ENCODE peak calls at places on chromosomes 1 and 21, in eight cellular contexts. One of them, this sample, is unnamed.

GRCh38 chr1:9447215-9447960 is 91.9 kb upstream of the SLC25A33 start:
- DNase-seq in CD4-positive, alpha-beta T cell: no peak
- DNase-seq in ascending aorta: no peak
- DNase-seq in osteoblast: no peak
- DNase-seq in mammary epithelial cell: no peak
- DNase-seq in naive thymus-derived CD4-positive, alpha-beta T cell: no peak
- DNase-seq in WERI-Rb-1: no peak
- DNase-seq in CD4-positive, CD25-positive, alpha-beta regulatory T cell: no peak
- DNase-seq in this sample: no peak

GRCh38 chr1:86703696-86704455 is 500 bp upstream of the SH3GLB1 start:
- DNase-seq in CD4-positive, alpha-beta T cell: no peak
- DNase-seq in ascending aorta: no peak
- DNase-seq in osteoblast: peak; percentile 60
- DNase-seq in mammary epithelial cell: no peak
- DNase-seq in naive thymus-derived CD4-positive, alpha-beta T cell: no peak
- DNase-seq in WERI-Rb-1: no peak
- DNase-seq in CD4-positive, CD25-positive, alpha-beta regulatory T cell: peak; percentile 78
- DNase-seq in this sample: peak; percentile 30

GRCh38 chr1:88061106-88061829 is 622.8 kb upstream of the PKN2 start:
- DNase-seq in CD4-positive, alpha-beta T cell: no peak
- DNase-seq in ascending aorta: no peak
- DNase-seq in osteoblast: peak; percentile 58
- DNase-seq in mammary epithelial cell: peak; percentile 94
- DNase-seq in naive thymus-derived CD4-positive, alpha-beta T cell: no peak
- DNase-seq in WERI-Rb-1: peak; percentile 81
- DNase-seq in CD4-positive, CD25-positive, alpha-beta regulatory T cell: peak; percentile 1
- DNase-seq in this sample: no peak

GRCh38 chr1:2979191-2980072 is 41.8 kb upstream of the ACTRT2 start:
- DNase-seq in CD4-positive, alpha-beta T cell: no peak
- DNase-seq in ascending aorta: no peak
- DNase-seq in osteoblast: peak; percentile 58
- DNase-seq in mammary epithelial cell: no peak
- DNase-seq in naive thymus-derived CD4-positive, alpha-beta T cell: no peak
- DNase-seq in WERI-Rb-1: no peak
- DNase-seq in CD4-positive, CD25-positive, alpha-beta regulatory T cell: no peak
- DNase-seq in this sample: no peak

GRCh38 chr1:228471762-228472398 is 15.3 kb upstream of the RNF187 start:
- DNase-seq in CD4-positive, alpha-beta T cell: no peak
- DNase-seq in ascending aorta: no peak
- DNase-seq in osteoblast: no peak
- DNase-seq in mammary epithelial cell: peak; percentile 24
- DNase-seq in naive thymus-derived CD4-positive, alpha-beta T cell: no peak
- DNase-seq in WERI-Rb-1: no peak
- DNase-seq in CD4-positive, CD25-positive, alpha-beta regulatory T cell: peak; percentile 75
- DNase-seq in this sample: no peak

GRCh38 chr21:34827445-34828235 is 158.8 kb downstream of the CLIC6 start:
- DNase-seq in CD4-positive, alpha-beta T cell: no peak
- DNase-seq in ascending aorta: no peak
- DNase-seq in osteoblast: no peak
- DNase-seq in mammary epithelial cell: no peak
- DNase-seq in naive thymus-derived CD4-positive, alpha-beta T cell: no peak
- DNase-seq in WERI-Rb-1: no peak
- DNase-seq in CD4-positive, CD25-positive, alpha-beta regulatory T cell: no peak
- DNase-seq in this sample: no peak

GRCh38 chr1:29563092-29563491 is 326.8 kb downstream of the PTPRU start:
- DNase-seq in CD4-positive, alpha-beta T cell: no peak
- DNase-seq in ascending aorta: no peak
- DNase-seq in osteoblast: no peak
- DNase-seq in mammary epithelial cell: no peak
- DNase-seq in naive thymus-derived CD4-positive, alpha-beta T cell: no peak
- DNase-seq in WERI-Rb-1: no peak
- DNase-seq in CD4-positive, CD25-positive, alpha-beta regulatory T cell: no peak
- DNase-seq in this sample: no peak

GRCh38 chr1:156492591-156493080 is 7.9 kb downstream of the MEF2D start:
- DNase-seq in CD4-positive, alpha-beta T cell: no peak
- DNase-seq in ascending aorta: no peak
- DNase-seq in osteoblast: peak; percentile 65
- DNase-seq in mammary epithelial cell: no peak
- DNase-seq in naive thymus-derived CD4-positive, alpha-beta T cell: no peak
- DNase-seq in WERI-Rb-1: no peak
- DNase-seq in CD4-positive, CD25-positive, alpha-beta regulatory T cell: no peak
- DNase-seq in this sample: no peak

GRCh38 chr1:8516793-8517556 is 199.1 kb downstream of the SLC45A1 start:
- DNase-seq in CD4-positive, alpha-beta T cell: no peak
- DNase-seq in ascending aorta: no peak
- DNase-seq in osteoblast: no peak
- DNase-seq in mammary epithelial cell: no peak
- DNase-seq in naive thymus-derived CD4-positive, alpha-beta T cell: no peak
- DNase-seq in WERI-Rb-1: peak; percentile 87
- DNase-seq in CD4-positive, CD25-positive, alpha-beta regulatory T cell: peak; percentile 40
- DNase-seq in this sample: no peak

GRCh38 chr21:44616591-44616926 is 4.7 kb downstream of the KRTAP10-8 start:
- DNase-seq in CD4-positive, alpha-beta T cell: no peak
- DNase-seq in ascending aorta: no peak
- DNase-seq in osteoblast: no peak
- DNase-seq in mammary epithelial cell: peak; percentile 62
- DNase-seq in naive thymus-derived CD4-positive, alpha-beta T cell: no peak
- DNase-seq in WERI-Rb-1: no peak
- DNase-seq in CD4-positive, CD25-positive, alpha-beta regulatory T cell: no peak
- DNase-seq in this sample: no peak

GRCh38 chr1:243501002-243501401 is 245.2 kb downstream of the SDCCAG8 start:
- DNase-seq in CD4-positive, alpha-beta T cell: no peak
- DNase-seq in ascending aorta: no peak
- DNase-seq in osteoblast: peak; percentile 92
- DNase-seq in mammary epithelial cell: peak; percentile 91
- DNase-seq in naive thymus-derived CD4-positive, alpha-beta T cell: no peak
- DNase-seq in WERI-Rb-1: no peak
- DNase-seq in CD4-positive, CD25-positive, alpha-beta regulatory T cell: no peak
- DNase-seq in this sample: no peak

GRCh38 chr1:161631076-161631475 is at the start of gene FCGR3B:
- DNase-seq in CD4-positive, alpha-beta T cell: no peak
- DNase-seq in ascending aorta: no peak
- DNase-seq in osteoblast: no peak
- DNase-seq in mammary epithelial cell: no peak
- DNase-seq in naive thymus-derived CD4-positive, alpha-beta T cell: no peak
- DNase-seq in WERI-Rb-1: no peak
- DNase-seq in CD4-positive, CD25-positive, alpha-beta regulatory T cell: no peak
- DNase-seq in this sample: no peak

GRCh38 chr1:55926906-55927471 is 652.4 kb downstream of the PLPP3 start:
- DNase-seq in CD4-positive, alpha-beta T cell: no peak
- DNase-seq in ascending aorta: no peak
- DNase-seq in osteoblast: no peak
- DNase-seq in mammary epithelial cell: no peak
- DNase-seq in naive thymus-derived CD4-positive, alpha-beta T cell: no peak
- DNase-seq in WERI-Rb-1: no peak
- DNase-seq in CD4-positive, CD25-positive, alpha-beta regulatory T cell: no peak
- DNase-seq in this sample: no peak

GRCh38 chr1:93669369-93669768 is 12.3 kb downstream of the BCAR3 start:
- DNase-seq in CD4-positive, alpha-beta T cell: no peak
- DNase-seq in ascending aorta: no peak
- DNase-seq in osteoblast: no peak
- DNase-seq in mammary epithelial cell: no peak
- DNase-seq in naive thymus-derived CD4-positive, alpha-beta T cell: no peak
- DNase-seq in WERI-Rb-1: no peak
- DNase-seq in CD4-positive, CD25-positive, alpha-beta regulatory T cell: no peak
- DNase-seq in this sample: no peak

DNA sequence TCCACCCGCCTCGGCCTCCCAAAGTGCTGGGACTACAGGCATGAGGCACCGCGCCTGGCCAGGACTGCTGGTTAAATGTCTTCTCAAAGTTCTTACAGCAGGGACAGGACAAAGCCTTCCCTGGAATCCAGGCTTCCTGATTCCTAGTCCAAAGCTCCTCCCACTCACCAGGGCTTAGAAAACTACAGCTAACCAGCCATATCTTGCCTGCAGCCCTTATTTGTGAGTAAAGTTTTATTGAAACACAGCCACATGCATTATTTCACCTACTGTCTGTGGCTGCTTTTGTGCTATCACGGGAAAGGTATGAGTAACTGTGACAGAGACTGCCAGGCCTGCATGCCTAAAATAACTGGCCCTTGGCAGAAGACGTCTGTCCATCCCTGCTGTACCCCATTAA is 24.4 kb downstream of the TMCO4 start:
- DNase-seq in CD4-positive, alpha-beta T cell: no peak
- DNase-seq in ascending aorta: no peak
- DNase-seq in osteoblast: no peak
- DNase-seq in mammary epithelial cell: peak; percentile 12
- DNase-seq in naive thymus-derived CD4-positive, alpha-beta T cell: no peak
- DNase-seq in WERI-Rb-1: no peak
- DNase-seq in CD4-positive, CD25-positive, alpha-beta regulatory T cell: no peak
- DNase-seq in this sample: no peak
- H3K27ac ChIP-seq in CD4-positive, alpha-beta T cell: no peak overlapping the region
- H3K27ac ChIP-seq in ascending aorta: no peak overlapping the region
- H3K27ac ChIP-seq in osteoblast: no peak overlapping the region
- H3K27ac ChIP-seq in mammary epithelial cell: no peak overlapping the region
- H3K27ac ChIP-seq in naive thymus-derived CD4-positive, alpha-beta T cell: no peak overlapping the region
- H3K27ac ChIP-seq in WERI-Rb-1: no peak overlapping the region
- H3K27ac ChIP-seq in CD4-positive, CD25-positive, alpha-beta regulatory T cell: no peak overlapping the region
- H3K27ac ChIP-seq in this sample: no peak overlapping the region

GRCh38 chr1:165234149-165234548 is 122.4 kb downstream of the LMX1A start:
- DNase-seq in CD4-positive, alpha-beta T cell: no peak
- DNase-seq in ascending aorta: no peak
- DNase-seq in osteoblast: no peak
- DNase-seq in mammary epithelial cell: no peak
- DNase-seq in naive thymus-derived CD4-positive, alpha-beta T cell: no peak
- DNase-seq in WERI-Rb-1: no peak
- DNase-seq in CD4-positive, CD25-positive, alpha-beta regulatory T cell: no peak
- DNase-seq in this sample: no peak

GRCh38 chr1:165240486-165240885 is 116.0 kb downstream of the LMX1A start:
- DNase-seq in CD4-positive, alpha-beta T cell: no peak
- DNase-seq in ascending aorta: no peak
- DNase-seq in osteoblast: no peak
- DNase-seq in mammary epithelial cell: no peak
- DNase-seq in naive thymus-derived CD4-positive, alpha-beta T cell: no peak
- DNase-seq in WERI-Rb-1: no peak
- DNase-seq in CD4-positive, CD25-positive, alpha-beta regulatory T cell: no peak
- DNase-seq in this sample: no peak

GRCh38 chr1:165235158-165235776 is 121.2 kb downstream of the LMX1A start:
- DNase-seq in CD4-positive, alpha-beta T cell: no peak
- DNase-seq in ascending aorta: no peak
- DNase-seq in osteoblast: no peak
- DNase-seq in mammary epithelial cell: no peak
- DNase-seq in naive thymus-derived CD4-positive, alpha-beta T cell: no peak
- DNase-seq in WERI-Rb-1: peak; percentile 97
- DNase-seq in CD4-positive, CD25-positive, alpha-beta regulatory T cell: no peak
- DNase-seq in this sample: no peak

GRCh38 chr1:165239873-165240272 is 116.6 kb downstream of the LMX1A start:
- DNase-seq in CD4-positive, alpha-beta T cell: no peak
- DNase-seq in ascending aorta: no peak
- DNase-seq in osteoblast: no peak
- DNase-seq in mammary epithelial cell: no peak
- DNase-seq in naive thymus-derived CD4-positive, alpha-beta T cell: no peak
- DNase-seq in WERI-Rb-1: no peak
- DNase-seq in CD4-positive, CD25-positive, alpha-beta regulatory T cell: no peak
- DNase-seq in this sample: no peak

GRCh38 chr1:165235777-165236285 is 120.7 kb downstream of the LMX1A start:
- DNase-seq in CD4-positive, alpha-beta T cell: no peak
- DNase-seq in ascending aorta: no peak
- DNase-seq in osteoblast: no peak
- DNase-seq in mammary epithelial cell: no peak
- DNase-seq in naive thymus-derived CD4-positive, alpha-beta T cell: no peak
- DNase-seq in WERI-Rb-1: peak; percentile 86
- DNase-seq in CD4-positive, CD25-positive, alpha-beta regulatory T cell: no peak
- DNase-seq in this sample: no peak
- H3K27ac ChIP-seq in CD4-positive, alpha-beta T cell: no peak overlapping the region
- H3K27ac ChIP-seq in ascending aorta: no peak overlapping the region
- H3K27ac ChIP-seq in osteoblast: no peak overlapping the region
- H3K27ac ChIP-seq in mammary epithelial cell: no peak overlapping the region
- H3K27ac ChIP-seq in naive thymus-derived CD4-positive, alpha-beta T cell: no peak overlapping the region
- H3K27ac ChIP-seq in WERI-Rb-1: peak overlapping the region; percentile 100
- H3K27ac ChIP-seq in CD4-positive, CD25-positive, alpha-beta regulatory T cell: no peak overlapping the region
- H3K27ac ChIP-seq in this sample: no peak overlapping the region

DNA sequence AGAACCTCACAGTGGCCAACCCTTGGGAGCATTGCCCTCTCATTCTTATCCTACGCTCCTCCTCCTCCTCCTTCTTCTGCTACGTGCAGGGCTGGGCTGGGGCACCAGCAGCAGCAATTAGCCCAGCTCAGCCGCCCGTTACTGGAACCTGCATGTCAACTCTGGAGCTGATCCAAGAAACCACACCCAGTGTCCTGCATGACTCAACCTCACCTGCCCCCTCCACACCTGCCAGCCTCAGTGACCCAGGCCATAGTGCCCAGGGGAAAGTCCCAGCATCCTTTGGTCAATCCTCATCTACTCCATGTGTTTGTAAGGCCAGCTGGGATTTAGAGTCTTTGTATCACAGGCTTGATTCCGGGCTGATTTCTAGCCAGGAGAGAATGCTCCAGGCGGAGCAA is 12.6 kb downstream of the ELF3 start:
- DNase-seq in CD4-positive, alpha-beta T cell: no peak
- DNase-seq in ascending aorta: no peak
- DNase-seq in osteoblast: no peak
- DNase-seq in mammary epithelial cell: peak; percentile 99
- DNase-seq in naive thymus-derived CD4-positive, alpha-beta T cell: no peak
- DNase-seq in WERI-Rb-1: peak; percentile 57
- DNase-seq in CD4-positive, CD25-positive, alpha-beta regulatory T cell: no peak
- DNase-seq in this sample: no peak
- H3K27ac ChIP-seq in CD4-positive, alpha-beta T cell: no peak overlapping the region
- H3K27ac ChIP-seq in ascending aorta: no peak overlapping the region
- H3K27ac ChIP-seq in osteoblast: no peak overlapping the region
- H3K27ac ChIP-seq in mammary epithelial cell: peak overlapping the region; percentile 77
- H3K27ac ChIP-seq in naive thymus-derived CD4-positive, alpha-beta T cell: no peak overlapping the region
- H3K27ac ChIP-seq in WERI-Rb-1: no peak overlapping the region
- H3K27ac ChIP-seq in CD4-positive, CD25-positive, alpha-beta regulatory T cell: no peak overlapping the region
- H3K27ac ChIP-seq in this sample: no peak overlapping the region

DNA sequence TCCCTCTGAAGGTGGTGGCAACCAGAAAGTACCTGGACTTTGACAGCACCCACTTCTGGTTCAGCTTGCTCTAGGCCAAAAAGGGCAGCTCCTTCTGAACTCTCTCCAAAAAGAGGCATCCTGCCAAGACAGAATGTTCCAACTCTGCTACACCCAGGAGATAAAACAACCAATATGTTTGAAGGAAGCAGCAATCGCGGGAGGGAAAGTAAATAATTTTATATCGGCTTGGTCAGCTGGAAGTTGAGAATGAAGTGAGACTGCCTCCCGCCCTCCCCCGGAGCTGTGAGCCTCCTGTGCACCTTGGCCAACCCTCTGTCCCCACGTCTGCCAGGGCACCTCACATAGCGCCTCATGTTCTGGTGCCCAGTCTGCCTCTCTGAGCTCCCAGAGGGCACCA is 130.3 kb upstream of the ATP1A1 start:
- DNase-seq in CD4-positive, alpha-beta T cell: no peak
- DNase-seq in ascending aorta: no peak
- DNase-seq in osteoblast: no peak
- DNase-seq in mammary epithelial cell: no peak
- DNase-seq in naive thymus-derived CD4-positive, alpha-beta T cell: no peak
- DNase-seq in WERI-Rb-1: no peak
- DNase-seq in CD4-positive, CD25-positive, alpha-beta regulatory T cell: no peak
- DNase-seq in this sample: no peak
- H3K27ac ChIP-seq in CD4-positive, alpha-beta T cell: no peak overlapping the region
- H3K27ac ChIP-seq in ascending aorta: no peak overlapping the region
- H3K27ac ChIP-seq in osteoblast: no peak overlapping the region
- H3K27ac ChIP-seq in mammary epithelial cell: no peak overlapping the region
- H3K27ac ChIP-seq in naive thymus-derived CD4-positive, alpha-beta T cell: no peak overlapping the region
- H3K27ac ChIP-seq in WERI-Rb-1: no peak overlapping the region
- H3K27ac ChIP-seq in CD4-positive, CD25-positive, alpha-beta regulatory T cell: no peak overlapping the region
- H3K27ac ChIP-seq in this sample: no peak overlapping the region

DNA sequence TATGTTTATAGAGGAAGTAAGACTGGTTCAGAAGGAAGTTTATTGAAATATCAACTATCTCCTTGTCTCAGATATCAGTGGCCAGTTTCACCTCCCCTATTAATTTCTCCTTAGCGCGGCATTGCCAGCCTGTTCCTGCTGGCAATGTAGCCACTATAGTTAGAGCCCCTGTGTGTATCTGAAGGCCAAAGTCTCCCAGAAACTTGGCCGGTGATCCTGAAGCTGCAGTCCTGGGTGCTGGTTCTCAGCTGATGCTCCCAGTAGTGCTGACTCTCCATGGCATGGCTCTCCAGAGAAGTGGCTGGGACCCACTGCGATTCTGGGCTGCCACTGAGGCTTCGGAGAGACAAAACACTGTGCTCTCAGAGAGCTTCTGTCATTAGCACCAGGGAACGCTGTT is 59.9 kb downstream of the TNN start:
- DNase-seq in CD4-positive, alpha-beta T cell: no peak
- DNase-seq in ascending aorta: no peak
- DNase-seq in osteoblast: no peak
- DNase-seq in mammary epithelial cell: no peak
- DNase-seq in naive thymus-derived CD4-positive, alpha-beta T cell: no peak
- DNase-seq in WERI-Rb-1: no peak
- DNase-seq in CD4-positive, CD25-positive, alpha-beta regulatory T cell: no peak
- DNase-seq in this sample: no peak
- H3K27ac ChIP-seq in CD4-positive, alpha-beta T cell: no peak overlapping the region
- H3K27ac ChIP-seq in ascending aorta: no peak overlapping the region
- H3K27ac ChIP-seq in osteoblast: no peak overlapping the region
- H3K27ac ChIP-seq in mammary epithelial cell: no peak overlapping the region
- H3K27ac ChIP-seq in naive thymus-derived CD4-positive, alpha-beta T cell: no peak overlapping the region
- H3K27ac ChIP-seq in WERI-Rb-1: no peak overlapping the region
- H3K27ac ChIP-seq in CD4-positive, CD25-positive, alpha-beta regulatory T cell: no peak overlapping the region
- H3K27ac ChIP-seq in this sample: no peak overlapping the region